ENCODE peak calls at places on chromosomes 1 and 21, in six cellular contexts. M, A, Y, S, N and T are unnamed samples. For H3K79me1, the result is how much of the 10 kb centered on the place peaks cover.

GRCh38 chr1:197327776-197328364 is 59.8 kb downstream of the CRB1 start:
- DNase-seq in M (no peak), A (no peak), Y (peak), S (no peak), N (peak), T (peak)

GRCh38 chr21:15653710-15654109 is 76.1 kb upstream of the USP25 start:
- DNase-seq in M (no peak), A (no peak), Y (no peak), S (no peak), N (no peak), T (no peak)

GRCh38 chr1:109277434-109278204 is 5.3 kb downstream of the PSRC1 start:
- DNase-seq in M (peak), A (peak), Y (peak), S (peak), N (peak), T (peak)

GRCh38 chr1:79323240-79324025 is 316.9 kb upstream of the ADGRL4 start:
- DNase-seq in M (no peak), A (no peak), Y (peak), S (no peak), N (peak), T (peak)

GRCh38 chr21:37710555-37711293 is 205.5 kb downstream of the KCNJ6 start:
- DNase-seq in M (no peak), A (no peak), Y (peak), S (no peak), N (peak), T (peak)

GRCh38 chr1:112841825-112842224 is 114.2 kb downstream of the SLC16A1 start:
- DNase-seq in M (no peak), A (no peak), Y (no peak), S (no peak), N (no peak), T (no peak)

GRCh38 chr1:94522304-94522703 is 19.3 kb downstream of the F3 start:
- DNase-seq in M (peak), A (no peak), Y (peak), S (no peak), N (peak), T (peak)

GRCh38 chr1:247386695-247387094 is 29.3 kb upstream of the NLRP3 start:
- DNase-seq in M (no peak), A (no peak), Y (peak), S (no peak), N (peak), T (no peak)

GRCh38 chr1:168386949-168387586 is 106.4 kb downstream of the TBX19 start:
- DNase-seq in M (peak), A (no peak), Y (no peak), S (peak), N (no peak), T (peak)

GRCh38 chr1:52634111-52634510 is 1.1 kb downstream of the SHISAL2A start:
- DNase-seq in M (no peak), A (no peak), Y (no peak), S (no peak), N (no peak), T (no peak)

GRCh38 chr1:17200756-17201155 is 4.2 kb upstream of the PADI1 start:
- DNase-seq in M (no peak), A (no peak), Y (no peak), S (no peak), N (no peak), T (peak)

GRCh38 chr1:100354971-100355394 is 2.7 kb downstream of the CDC14A start:
- DNase-seq in M (no peak), A (no peak), Y (peak), S (no peak), N (peak), T (peak)

GRCh38 chr21:43994085-43994484 is 18.0 kb upstream of the TRAPPC10 start:
- DNase-seq in M (no peak), A (no peak), Y (no peak), S (no peak), N (no peak), T (no peak)

GRCh38 chr1:12370241-12370980 is 140.6 kb downstream of the VPS13D start:
- DNase-seq in M (no peak), A (no peak), Y (no peak), S (no peak), N (no peak), T (no peak)

GRCh38 chr1:234543442-234544093 is 64.6 kb upstream of the TARBP1 start:
- DNase-seq in M (no peak), A (no peak), Y (no peak), S (no peak), N (no peak), T (no peak)

GRCh38 chr21:14500873-14501272 is 45.2 kb downstream of the SAMSN1 start:
- DNase-seq in M (no peak), A (no peak), Y (no peak), S (no peak), N (no peak), T (peak)

GRCh38 chr1:169460193-169460833 is 25.4 kb downstream of the SLC19A2 start:
- DNase-seq in M (no peak), A (peak), Y (peak), S (peak), N (no peak), T (no peak)

GRCh38 chr1:109499661-109500536 is 6.0 kb downstream of the CYB561D1 start:
- DNase-seq in M (no peak), A (no peak), Y (peak), S (peak), N (peak), T (no peak)

GRCh38 chr1:52542085-52542688 is 10.7 kb downstream of the TUT4 start:
- DNase-seq in M (no peak), A (no peak), Y (no peak), S (no peak), N (peak), T (no peak)

GRCh38 chr21:37462087-37462861 is 95.7 kb downstream of the DYRK1A start:
- DNase-seq in M (no peak), A (no peak), Y (no peak), S (no peak), N (no peak), T (no peak)

DNA sequence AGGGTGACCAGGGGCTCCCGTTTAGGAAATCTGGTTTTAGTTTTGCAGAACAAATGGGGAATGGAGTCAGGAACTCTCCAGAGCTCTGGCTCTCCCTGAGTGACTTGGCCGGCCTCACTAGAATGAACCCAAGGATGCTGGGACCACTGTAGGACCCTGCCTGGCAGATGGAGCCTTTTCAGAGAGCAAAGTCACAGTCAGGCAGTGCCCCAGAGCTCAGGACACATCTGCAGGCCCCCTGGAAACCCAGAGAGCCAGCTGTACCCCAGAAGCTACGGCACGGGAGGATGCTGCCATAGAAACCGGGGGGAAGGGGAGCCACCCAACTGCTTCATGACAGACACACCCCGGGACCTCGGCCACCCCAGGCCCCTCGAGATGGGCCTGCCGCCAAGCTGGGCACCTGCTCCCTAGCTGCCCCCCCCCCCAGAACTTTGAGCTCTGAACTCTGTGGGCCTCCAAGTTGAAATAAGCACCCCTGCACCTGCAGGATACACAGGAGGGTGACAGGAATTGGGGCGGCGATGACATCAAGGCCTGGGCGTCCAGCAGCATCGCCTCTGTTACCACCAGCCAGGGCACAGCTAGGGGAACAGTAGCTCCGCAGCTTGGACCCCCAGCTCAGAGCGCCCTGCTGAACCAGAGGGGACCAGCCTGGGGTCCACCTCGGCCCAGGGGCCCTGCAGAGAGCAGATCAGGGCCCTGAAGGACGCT is 91.8 kb upstream of the VAMP3 start:
- DNase-seq in M (no peak), A (no peak), Y (no peak), S (no peak), N (no peak), T (no peak)
- H3K9ac ChIP-seq in M (no peak), A (no peak), Y (no peak), S (no peak), N (no peak), T (no peak)

GRCh38 chr1:211335507-211336157 is 9.0 kb downstream of the TRAF5 start:
- DNase-seq in M (no peak), A (no peak), Y (no peak), S (peak), N (no peak), T (no peak)
- H3K79me1 ChIP-seq in M (under half), A (under half), Y (half or more), S (under half), N (under half), T (under half)

DNA sequence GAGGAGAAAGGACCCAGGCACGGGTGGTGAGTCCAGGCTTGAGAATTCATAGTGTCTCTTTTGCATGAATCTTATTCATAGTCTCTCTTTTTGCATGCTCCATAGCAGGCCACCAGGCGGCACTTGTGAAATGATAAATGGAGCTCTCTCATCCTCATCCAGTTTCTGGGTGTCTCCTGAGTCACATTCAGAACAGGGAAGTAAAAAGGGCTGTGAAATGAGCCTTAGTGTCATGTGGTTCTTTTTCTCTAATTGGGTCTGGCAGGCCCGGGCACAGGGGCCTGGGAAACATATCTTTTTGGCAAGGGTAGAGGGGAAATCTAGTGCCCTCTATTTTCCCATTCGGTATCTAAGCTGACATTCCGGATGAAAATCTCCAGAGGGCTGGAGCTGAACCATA is 19.1 kb upstream of the NCF2 start:
- DNase-seq in M (no peak), A (no peak), Y (peak), S (no peak), N (peak), T (no peak)
- H2AFZ ChIP-seq in M (no peak), A (no peak), Y (peak), S (no peak), N (no peak), T (no peak)

DNA sequence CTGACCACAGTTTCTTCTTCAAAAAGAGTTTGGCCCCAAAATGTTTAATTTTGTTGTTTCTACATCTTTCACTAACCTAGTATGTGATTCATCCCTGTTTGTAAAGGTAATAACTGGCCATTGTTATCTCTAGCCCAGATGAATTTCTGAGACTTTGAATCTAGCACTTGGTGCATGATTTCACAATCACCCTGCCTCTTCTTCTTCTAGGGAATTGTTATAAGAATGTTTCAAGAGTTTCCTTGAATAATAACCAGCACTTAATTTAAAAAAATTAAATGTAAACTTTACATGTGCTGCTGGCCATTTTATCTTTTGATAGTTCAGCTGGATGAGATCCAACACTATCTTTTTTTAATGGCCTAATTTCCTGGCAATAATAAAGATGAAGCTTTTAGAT is 31.7 kb downstream of the UBE2U start:
- DNase-seq in M (no peak), A (no peak), Y (peak), S (no peak), N (no peak), T (peak)
- H3K9ac ChIP-seq in M (no peak), A (no peak), Y (no peak), S (no peak), N (no peak), T (no peak)

GRCh38 chr1:211337430-211338227 is 11.0 kb downstream of the TRAF5 start:
- DNase-seq in M (no peak), A (no peak), Y (no peak), S (no peak), N (no peak), T (no peak)
- H3K79me1 ChIP-seq in M (under half), A (under half), Y (half or more), S (under half), N (under half), T (under half)

GRCh38 chr1:149917590-149918144 is at the start of gene SV2A:
- DNase-seq in M (peak), A (no peak), Y (peak), S (peak), N (peak), T (no peak)
- H2AFZ ChIP-seq in M (peak), A (peak), Y (peak), S (no peak), N (peak), T (peak)

GRCh38 chr1:92996131-92996463 is 34.8 kb upstream of the DIPK1A start:
- DNase-seq in M (no peak), A (no peak), Y (no peak), S (no peak), N (no peak), T (no peak)
- H3K9ac ChIP-seq in M (no peak), A (no peak), Y (no peak), S (no peak), N (no peak), T (no peak)

GRCh38 chr1:9218917-9219316 is 15.7 kb upstream of the H6PD start:
- DNase-seq in M (no peak), A (no peak), Y (no peak), S (no peak), N (no peak), T (no peak)
- H3K79me1 ChIP-seq in M (under half), A (under half), Y (under half), S (under half), N (under half), T (under half)

GRCh38 chr1:203935286-203935685 is 73.9 kb downstream of the SNRPE start:
- DNase-seq in M (no peak), A (no peak), Y (no peak), S (no peak), N (no peak), T (no peak)
- H2AFZ ChIP-seq in M (no peak), A (no peak), Y (no peak), S (no peak), N (no peak), T (no peak)